ENCODE peak calls at places on chromosomes 2 and 18, in four cellular contexts. O is K562, R is WTC11, T is HepG2. W is an unnamed sample.

GRCh38 chr2:175244697-175245096 is 63.2 kb upstream of the ATP5MC3 start:
- DNase-seq in O (no peak), R (no peak), T (no peak), W (no peak)

GRCh38 chr2:240014327-240014726 is 10.8 kb downstream of the NDUFA10 start:
- DNase-seq in O (no peak), R (no peak), T (no peak), W (no peak)

GRCh38 chr2:64716569-64716968 is 62.9 kb upstream of the SERTAD2 start:
- DNase-seq in O (no peak), R (no peak), T (no peak), W (no peak)

GRCh38 chr2:40218679-40219078 is 233.2 kb downstream of the SLC8A1 start:
- DNase-seq in O (no peak), R (no peak), T (no peak), W (no peak)

GRCh38 chr2:152618188-152618564 is 99.1 kb downstream of the PRPF40A start:
- DNase-seq in O (no peak), R (no peak), T (no peak), W (no peak)

GRCh38 chr2:39623916-39624315 is 41.8 kb upstream of the TMEM178A start:
- DNase-seq in O (no peak), R (no peak), T (no peak), W (no peak)

GRCh38 chr2:98768765-98769476 is 38.0 kb upstream of the MGAT4A start:
- DNase-seq in O (no peak), R (no peak), T (peak; percentile 88), W (no peak)

GRCh38 chr2:45578056-45578843 is 32.8 kb downstream of the SRBD1 start:
- DNase-seq in O (peak; percentile 45), R (peak; percentile 23), T (peak; percentile 42), W (peak; percentile 52)

GRCh38 chr2:120720176-120720575 is 15.5 kb upstream of the GLI2 start:
- DNase-seq in O (no peak), R (no peak), T (no peak), W (no peak)

GRCh38 chr2:58571181-58571852 is 330.2 kb upstream of the FANCL start:
- DNase-seq in O (peak; percentile 53), R (peak; percentile 56), T (peak; percentile 50), W (peak; percentile 73)

GRCh38 chr18:31428211-31428610 is 19.3 kb upstream of the DSG3 start:
- DNase-seq in O (no peak), R (no peak), T (no peak), W (no peak)

GRCh38 chr18:13548106-13548819 is 178.1 kb downstream of the FAM210A start:
- DNase-seq in O (no peak), R (no peak), T (no peak), W (no peak)
- TF ChIP-seq FOXJ3 in O (no peak), R (no peak), T (no peak), W (no peak)

GRCh38 chr18:77811510-77811909 is 561.9 kb downstream of the GALR1 start:
- DNase-seq in O (no peak), R (no peak), T (no peak), W (no peak)
- TF ChIP-seq FOXJ3 in O (no peak), R (no peak), T (no peak), W (no peak)

GRCh38 chr2:96762529-96763253 is 2.0 kb downstream of the CNNM4 start:
- DNase-seq in O (no peak), R (peak; percentile 30), T (no peak), W (no peak)
- TF ChIP-seq FOXJ3 in O (no peak), R (no peak), T (no peak), W (no peak)

GRCh38 chr2:43163365-43163715 is 63.1 kb downstream of the ZFP36L2 start:
- DNase-seq in O (no peak), R (no peak), T (no peak), W (no peak)

GRCh38 chr2:43168016-43168369 is 58.4 kb downstream of the ZFP36L2 start:
- DNase-seq in O (no peak), R (no peak), T (no peak), W (no peak)

GRCh38 chr2:43161650-43162542 is 64.5 kb downstream of the ZFP36L2 start:
- DNase-seq in O (peak; percentile 39), R (no peak), T (peak; percentile 39), W (no peak)

GRCh38 chr2:43164686-43165085 is 61.7 kb downstream of the ZFP36L2 start:
- DNase-seq in O (no peak), R (no peak), T (no peak), W (no peak)

DNA sequence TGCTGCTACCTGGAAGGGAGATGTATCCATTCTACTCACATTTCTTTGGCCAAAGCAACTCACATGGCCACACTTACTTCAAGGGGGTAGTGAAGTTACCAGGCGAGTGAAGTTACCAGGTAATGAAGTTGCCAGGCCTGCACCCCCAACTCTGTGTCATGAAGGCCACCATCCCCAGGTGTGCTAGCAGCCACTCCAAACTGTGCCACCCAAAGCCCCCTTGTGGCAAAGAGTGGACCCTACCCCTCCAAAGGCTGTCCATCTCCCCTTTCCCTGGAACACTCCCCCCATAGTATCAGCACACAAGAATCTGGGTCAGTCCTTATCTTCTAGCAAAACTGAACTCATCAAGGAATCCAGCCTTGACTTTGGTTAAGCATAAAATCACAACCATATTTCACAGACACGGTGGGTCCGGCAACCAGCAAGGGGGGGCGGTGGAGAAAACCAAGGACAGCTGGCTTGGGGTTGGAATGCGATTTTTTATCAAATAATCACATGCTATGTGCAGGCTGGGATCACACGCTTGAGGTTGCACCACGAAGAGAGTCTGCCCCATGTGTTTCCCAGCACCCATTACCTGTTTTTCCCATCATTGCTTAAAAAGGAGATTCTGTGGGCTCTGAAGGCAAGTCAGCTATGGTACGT is 60.9 kb downstream of the ZFP36L2 start:
- DNase-seq in O (no peak), R (peak; percentile 55), T (peak; percentile 47), W (no peak)
- TF ChIP-seq FOXJ3 in O (no peak), R (no peak), T (no peak), W (no peak)

DNA sequence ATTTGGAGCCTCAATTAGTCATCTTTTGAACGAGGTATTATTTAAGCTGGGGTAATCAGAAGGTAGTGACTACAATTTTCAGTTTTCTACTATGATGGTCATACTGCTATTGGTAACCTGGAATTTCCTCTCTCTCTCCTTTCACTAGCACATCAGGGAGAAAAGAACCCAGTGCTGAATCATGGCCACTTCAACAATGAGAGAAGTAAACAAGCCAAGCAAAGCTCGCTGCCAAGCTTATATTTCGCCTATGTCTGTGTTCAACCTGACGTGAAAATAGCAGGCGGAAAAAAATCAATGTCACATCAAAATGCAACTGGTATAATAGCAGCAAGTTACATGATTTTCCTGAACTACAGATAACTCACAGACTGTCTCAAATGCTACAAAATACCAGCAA is 38.2 kb downstream of the RNF152 start:
- DNase-seq in O (no peak), R (no peak), T (no peak), W (no peak)
- TF ChIP-seq FOXJ3 in O (no peak), R (no peak), T (no peak), W (no peak)

DNA sequence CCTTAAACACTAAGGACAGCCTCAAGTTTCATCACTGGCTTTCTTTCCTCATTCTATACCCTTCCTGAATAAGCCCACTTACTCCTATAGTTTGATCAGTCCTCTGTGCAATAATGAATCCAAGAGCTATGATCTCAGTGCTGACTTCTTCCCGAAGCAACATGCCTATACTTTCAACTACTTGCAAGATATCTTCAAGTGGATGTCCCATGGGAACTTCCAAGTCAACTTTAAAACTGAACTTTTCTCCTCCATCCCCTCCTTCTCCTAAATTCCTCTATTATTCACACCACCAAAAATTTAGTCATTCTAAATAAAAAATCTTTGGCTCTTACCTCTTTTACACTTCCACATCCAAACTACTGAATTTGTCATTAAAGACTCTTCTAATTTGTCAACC is 87.7 kb downstream of the FAM228A start:
- DNase-seq in O (no peak), R (no peak), T (no peak), W (no peak)
- TF ChIP-seq FOXJ3 in O (no peak), R (no peak), T (no peak), W (no peak)

W was measured in SK-N-SH.